ENCODE peak calls at places on chromosomes 6 and 20, in eight cellular contexts. One of them, this sample, is unnamed.

GRCh38 chr6:113873043-113873667 is 16.0 kb downstream of the MARCKS start:
- DNase-seq in putamen: peak; percentile 25
- DNase-seq in dorsolateral prefrontal cortex: no peak
- DNase-seq in stimulated activated naive CD4-positive, alpha-beta T cell treated with Interleukin-2 at 50 U/mL for 16 hours: no peak
- DNase-seq in mucosa of descending colon: peak; percentile 84
- DNase-seq in anterior cingulate cortex: no peak
- DNase-seq in stimulated activated CD4-positive, alpha-beta T cell treated with anti-CD3 and anti-CD28 coated beads, Interleukin-12 subunit alpha, Interleukin-12 subunit beta, amount 100 ng/mL, for 48 hours: no peak
- DNase-seq in SIG-M5: no peak
- DNase-seq in this sample: peak; percentile 44

GRCh38 chr6:165632194-165632593 is 30.8 kb downstream of the PDE10A start:
- DNase-seq in stimulated activated CD4-positive, alpha-beta T cell treated with anti-CD3 and anti-CD28 coated beads, Interleukin-12 subunit alpha, Interleukin-12 subunit beta, amount 100 ng/mL, for 48 hours: no peak
- DNase-seq in stimulated activated naive CD4-positive, alpha-beta T cell treated with Interleukin-2 at 50 U/mL for 16 hours: no peak
- DNase-seq in mucosa of descending colon: no peak
- DNase-seq in anterior cingulate cortex: no peak
- DNase-seq in SIG-M5: no peak
- DNase-seq in dorsolateral prefrontal cortex: no peak
- DNase-seq in putamen: no peak
- DNase-seq in this sample: no peak

GRCh38 chr6:84779380-84779779 is 15.0 kb upstream of the TBX18 start:
- DNase-seq in SIG-M5: no peak
- DNase-seq in anterior cingulate cortex: no peak
- DNase-seq in putamen: no peak
- DNase-seq in dorsolateral prefrontal cortex: no peak
- DNase-seq in stimulated activated naive CD4-positive, alpha-beta T cell treated with Interleukin-2 at 50 U/mL for 16 hours: no peak
- DNase-seq in stimulated activated CD4-positive, alpha-beta T cell treated with anti-CD3 and anti-CD28 coated beads, Interleukin-12 subunit alpha, Interleukin-12 subunit beta, amount 100 ng/mL, for 48 hours: no peak
- DNase-seq in mucosa of descending colon: no peak
- DNase-seq in this sample: no peak

GRCh38 chr6:30954631-30955366 is 14.0 kb downstream of the MUCL3 start:
- DNase-seq in stimulated activated naive CD4-positive, alpha-beta T cell treated with Interleukin-2 at 50 U/mL for 16 hours: no peak
- DNase-seq in mucosa of descending colon: no peak
- DNase-seq in dorsolateral prefrontal cortex: no peak
- DNase-seq in putamen: no peak
- DNase-seq in stimulated activated CD4-positive, alpha-beta T cell treated with anti-CD3 and anti-CD28 coated beads, Interleukin-12 subunit alpha, Interleukin-12 subunit beta, amount 100 ng/mL, for 48 hours: no peak
- DNase-seq in SIG-M5: no peak
- DNase-seq in anterior cingulate cortex: no peak
- DNase-seq in this sample: no peak

GRCh38 chr20:47887064-47887463 is 101.8 kb upstream of the SULF2 start:
- DNase-seq in mucosa of descending colon: no peak
- DNase-seq in dorsolateral prefrontal cortex: no peak
- DNase-seq in anterior cingulate cortex: no peak
- DNase-seq in SIG-M5: no peak
- DNase-seq in stimulated activated CD4-positive, alpha-beta T cell treated with anti-CD3 and anti-CD28 coated beads, Interleukin-12 subunit alpha, Interleukin-12 subunit beta, amount 100 ng/mL, for 48 hours: no peak
- DNase-seq in putamen: no peak
- DNase-seq in stimulated activated naive CD4-positive, alpha-beta T cell treated with Interleukin-2 at 50 U/mL for 16 hours: no peak
- DNase-seq in this sample: no peak

GRCh38 chr20:49750611-49751396 is 37.1 kb upstream of the B4GALT5 start:
- DNase-seq in putamen: no peak
- DNase-seq in dorsolateral prefrontal cortex: no peak
- DNase-seq in mucosa of descending colon: no peak
- DNase-seq in stimulated activated naive CD4-positive, alpha-beta T cell treated with Interleukin-2 at 50 U/mL for 16 hours: no peak
- DNase-seq in stimulated activated CD4-positive, alpha-beta T cell treated with anti-CD3 and anti-CD28 coated beads, Interleukin-12 subunit alpha, Interleukin-12 subunit beta, amount 100 ng/mL, for 48 hours: no peak
- DNase-seq in anterior cingulate cortex: no peak
- DNase-seq in SIG-M5: no peak
- DNase-seq in this sample: no peak

GRCh38 chr20:19231359-19232035 is 19.1 kb downstream of the SLC24A3 start:
- DNase-seq in stimulated activated naive CD4-positive, alpha-beta T cell treated with Interleukin-2 at 50 U/mL for 16 hours: no peak
- DNase-seq in anterior cingulate cortex: no peak
- DNase-seq in putamen: no peak
- DNase-seq in SIG-M5: no peak
- DNase-seq in mucosa of descending colon: no peak
- DNase-seq in stimulated activated CD4-positive, alpha-beta T cell treated with anti-CD3 and anti-CD28 coated beads, Interleukin-12 subunit alpha, Interleukin-12 subunit beta, amount 100 ng/mL, for 48 hours: no peak
- DNase-seq in dorsolateral prefrontal cortex: no peak
- DNase-seq in this sample: no peak

GRCh38 chr6:56842602-56843475 is 112.1 kb upstream of the BEND6 start:
- DNase-seq in dorsolateral prefrontal cortex: no peak
- DNase-seq in mucosa of descending colon: peak; percentile 45
- DNase-seq in SIG-M5: no peak
- DNase-seq in anterior cingulate cortex: peak; percentile 36
- DNase-seq in putamen: no peak
- DNase-seq in stimulated activated naive CD4-positive, alpha-beta T cell treated with Interleukin-2 at 50 U/mL for 16 hours: no peak
- DNase-seq in stimulated activated CD4-positive, alpha-beta T cell treated with anti-CD3 and anti-CD28 coated beads, Interleukin-12 subunit alpha, Interleukin-12 subunit beta, amount 100 ng/mL, for 48 hours: no peak
- DNase-seq in this sample: peak; percentile 26

GRCh38 chr20:25669826-25670422 is 26.7 kb downstream of the ZNF337 start:
- DNase-seq in dorsolateral prefrontal cortex: no peak
- DNase-seq in stimulated activated naive CD4-positive, alpha-beta T cell treated with Interleukin-2 at 50 U/mL for 16 hours: no peak
- DNase-seq in mucosa of descending colon: no peak
- DNase-seq in SIG-M5: no peak
- DNase-seq in stimulated activated CD4-positive, alpha-beta T cell treated with anti-CD3 and anti-CD28 coated beads, Interleukin-12 subunit alpha, Interleukin-12 subunit beta, amount 100 ng/mL, for 48 hours: no peak
- DNase-seq in putamen: no peak
- DNase-seq in anterior cingulate cortex: no peak
- DNase-seq in this sample: no peak